ENCODE peak calls at places on chromosomes 13 and 19, in seven cellular contexts. J is CD8-positive, alpha-beta T cell; K is neural progenitor cell; X is AG04450; W is psoas muscle; B is Peyer's patch; E is tibial artery. D is an unnamed sample.

GRCh38 chr13:111168116-111168515 is 53.0 kb downstream of the ARHGEF7 start:
- DNase-seq in W (no peak), X (no peak), J (no peak), E (no peak), B (no peak), K (no peak), D (no peak)

GRCh38 chr19:54345938-54346386 is 7.0 kb upstream of the LILRA4 start:
- DNase-seq in W (no peak), J (no peak), K (no peak), E (peak; percentile 63), X (no peak), B (peak; percentile 68), D (no peak)

GRCh38 chr13:45847554-45848224 is 3.9 kb downstream of the SIAH3 start:
- DNase-seq in W (peak; percentile 22), E (no peak), J (peak; percentile 21), K (no peak), B (peak; percentile 28), X (no peak), D (no peak)

GRCh38 chr19:29662604-29663404 is 2.5 kb upstream of the PLEKHF1 start:
- DNase-seq in K (no peak), B (no peak), X (peak; percentile 85), J (no peak), W (peak; percentile 76), E (peak; percentile 93), D (peak; percentile 67)

GRCh38 chr13:108342369-108343289 is 73.1 kb downstream of the TNFSF13B start:
- DNase-seq in X (peak; percentile 6), W (no peak), J (no peak), K (peak; percentile 58), B (no peak), E (no peak), D (peak; percentile 16)

GRCh38 chr13:99505814-99506269 is 4.6 kb downstream of the TM9SF2 start:
- DNase-seq in W (no peak), J (no peak), B (no peak), K (no peak), E (no peak), X (no peak), D (no peak)

GRCh38 chr19:45766919-45767346 is 2.1 kb downstream of the SIX5 start:
- DNase-seq in K (peak; percentile 56), X (no peak), J (no peak), W (no peak), B (no peak), E (no peak), D (no peak)

GRCh38 chr13:66657165-66657895 is 572.8 kb downstream of the PCDH9 start:
- DNase-seq in B (no peak), K (peak; percentile 4), W (peak; percentile 69), J (no peak), E (no peak), X (peak; percentile 91), D (peak; percentile 73)

GRCh38 chr13:25848822-25849740 is 202.7 kb downstream of the SHISA2 start:
- DNase-seq in B (no peak), X (no peak), J (no peak), K (peak; percentile 17), W (no peak), E (no peak), D (no peak)

GRCh38 chr13:51935326-51936171 is 73.8 kb downstream of the CCDC70 start:
- DNase-seq in X (no peak), J (no peak), B (no peak), W (no peak), E (no peak), K (peak; percentile 61), D (peak; percentile 20)

GRCh38 chr19:42290523-42291436 is 11.2 kb upstream of the PRR19 start:
- DNase-seq in W (peak; percentile 27), B (peak; percentile 71), X (no peak), K (peak; percentile 43), E (no peak), J (peak; percentile 45), D (no peak)

GRCh38 chr13:40518481-40518882 is 148.0 kb downstream of the FOXO1 start:
- DNase-seq in W (no peak), B (no peak), K (no peak), E (no peak), X (no peak), J (no peak), D (no peak)

GRCh38 chr19:21491161-21491560 is 14.2 kb upstream of the ZNF429 start:
- DNase-seq in X (no peak), K (no peak), E (no peak), J (no peak), W (no peak), B (no peak), D (no peak)

GRCh38 chr19:16338470-16339360 is 14.1 kb downstream of the KLF2 start:
- DNase-seq in K (no peak), X (peak; percentile 69), B (peak; percentile 71), W (peak; percentile 51), J (no peak), E (no peak), D (peak; percentile 64)

GRCh38 chr19:49210108-49210900 is 52.7 kb downstream of the TRPM4 start:
- DNase-seq in X (no peak), K (peak; percentile 94), W (no peak), B (no peak), J (no peak), E (no peak), D (peak; percentile 29)
- TF ChIP-seq CTCF in X (no peak), K (peak; percentile 60), W (no peak), B (no peak), J (no peak), E (no peak), D (no peak)

GRCh38 chr19:43563816-43564215 is 11.5 kb downstream of the XRCC1 start:
- DNase-seq in E (no peak), X (no peak), B (no peak), W (no peak), K (no peak), J (no peak), D (no peak)
- H3K27ac ChIP-seq in E (no peak overlapping the region), X (peak overlapping the region; percentile 21), B (no peak overlapping the region), W (peak overlapping the region; percentile 87), K (no peak overlapping the region), J (peak overlapping the region; percentile 78), D (no peak overlapping the region)

GRCh38 chr13:36764957-36765356 is 54.1 kb upstream of the RFXAP start:
- DNase-seq in X (no peak), J (no peak), B (no peak), E (no peak), W (no peak), K (no peak), D (no peak)
- TF ChIP-seq CTCF in X (no peak), J (no peak), B (no peak), E (no peak), W (no peak), K (no peak), D (no peak)

GRCh38 chr13:49858183-49858856 is 65.8 kb upstream of the KPNA3 start:
- DNase-seq in K (no peak), B (no peak), W (no peak), E (no peak), X (peak; percentile 96), J (no peak), D (peak; percentile 83)
- H3K27ac ChIP-seq in K (no peak overlapping the region), B (peak overlapping the region; percentile 73), W (no peak overlapping the region), E (no peak overlapping the region), X (peak overlapping the region; percentile 92), J (no peak overlapping the region), D (peak overlapping the region; percentile 87)

GRCh38 chr19:48158210-48158790 is 11.8 kb downstream of the LIG1 start:
- DNase-seq in B (no peak), E (no peak), X (no peak), K (no peak), W (no peak), J (no peak), D (no peak)
- TF ChIP-seq CTCF in B (no peak), E (no peak), X (no peak), K (no peak), W (no peak), J (no peak), D (no peak)

GRCh38 chr19:17554968-17555479 is 425 bp upstream of the COLGALT1 start:
- DNase-seq in X (no peak), K (no peak), W (no peak), E (no peak), J (no peak), B (no peak), D (no peak)

GRCh38 chr19:17557461-17557860 is 2.0 kb downstream of the COLGALT1 start:
- DNase-seq in B (no peak), K (no peak), X (no peak), E (no peak), J (no peak), W (no peak), D (no peak)

GRCh38 chr19:17556995-17557394 is 1.5 kb downstream of the COLGALT1 start:
- DNase-seq in W (no peak), K (no peak), E (no peak), X (no peak), J (no peak), B (no peak), D (no peak)

GRCh38 chr19:17555480-17555928 is at the start of gene COLGALT1:
- DNase-seq in K (peak; percentile 100), B (peak; percentile 100), J (peak; percentile 98), W (peak; percentile 99), E (peak; percentile 99), X (peak; percentile 84), D (peak; percentile 98)

DNA sequence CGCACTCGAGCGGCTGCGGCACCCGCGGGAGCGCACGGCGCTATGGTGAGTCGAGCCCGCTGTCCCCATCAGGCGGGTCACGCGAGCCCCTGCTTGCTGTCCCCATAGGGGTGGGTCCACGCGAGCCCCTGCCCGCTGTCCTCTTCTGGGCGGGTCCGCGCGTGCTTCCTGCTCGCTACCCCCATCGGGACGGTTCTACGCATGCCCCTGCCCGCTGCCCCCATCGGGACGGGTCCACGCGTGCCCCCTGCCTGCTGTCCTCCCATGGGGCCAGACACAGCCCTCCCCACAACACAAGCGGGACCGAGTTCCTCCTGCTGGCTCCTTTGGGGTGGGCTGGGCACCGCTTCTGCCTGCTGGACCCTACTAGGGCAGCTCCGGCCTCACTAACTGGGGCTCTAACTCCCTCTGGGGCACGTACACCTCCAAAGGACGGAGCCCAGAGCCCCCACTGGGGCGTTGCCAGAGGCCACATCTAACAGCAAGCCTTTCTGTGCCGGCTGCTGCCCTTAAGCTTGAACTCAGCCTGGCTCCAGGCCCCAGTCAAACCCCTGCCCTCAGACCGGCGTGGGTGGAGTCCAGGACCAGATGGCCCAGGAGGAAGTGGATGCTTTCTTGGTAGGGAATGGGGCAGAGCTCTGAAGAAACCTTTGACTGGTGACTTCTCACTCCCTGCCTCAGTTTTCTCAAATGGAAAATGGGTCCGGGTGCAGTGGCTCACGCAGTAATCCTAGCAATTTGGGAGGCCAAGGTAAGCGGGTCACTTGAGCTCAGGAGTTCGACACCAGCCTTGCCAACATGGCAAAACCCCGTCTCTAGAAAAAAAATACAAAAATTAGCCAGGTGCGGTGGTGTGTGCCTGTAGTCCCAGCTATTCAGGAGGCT is 722 bp downstream of the COLGALT1 start:
- DNase-seq in J (no peak), E (peak; percentile 80), X (no peak), W (peak; percentile 77), B (peak; percentile 55), K (peak; percentile 55), D (no peak)
- H3K27ac ChIP-seq in J (peak overlapping the region; percentile 50), E (peak overlapping the region; percentile 75), X (peak overlapping the region; percentile 39), W (peak overlapping the region; percentile 78), B (peak overlapping the region; percentile 82), K (no peak overlapping the region), D (peak overlapping the region; percentile 85)

D was measured in RWPE1.